ENCODE peak calls at places on chromosome 14, in nine cellular contexts. K is heart right ventricle, V is left ventricle myocardium inferior, M is glutamatergic neuron, I is epithelial cell of esophagus, Q is heart left ventricle, X is right lobe of liver, W is OCI-LY7, D is neural crest cell. A is an unnamed sample.

GRCh38 chr14:71290960-71291466 is 383.8 kb downstream of the PCNX1 start:
- DNase-seq in W (peak; percentile 11), M (no peak), X (no peak), V (no peak), D (no peak), Q (no peak), K (no peak), I (peak; percentile 95), A (no peak)

GRCh38 chr14:71682337-71682736 is 249.9 kb upstream of the RGS6 start:
- DNase-seq in V (no peak), I (no peak), D (no peak), M (no peak), X (no peak), W (no peak), K (no peak), Q (no peak), A (no peak)

GRCh38 chr14:77111021-77111420 is 13.0 kb downstream of the CIPC start:
- DNase-seq in V (no peak), Q (no peak), D (peak; percentile 36), M (no peak), X (no peak), I (peak; percentile 76), K (no peak), W (no peak), A (no peak)

GRCh38 chr14:87615822-87616679 is 376.9 kb downstream of the GALC start:
- DNase-seq in M (peak; percentile 75), W (peak; percentile 83), X (peak; percentile 26), V (peak; percentile 21), I (peak; percentile 73), D (peak; percentile 75), K (peak; percentile 44), Q (peak; percentile 32), A (no peak)

GRCh38 chr14:93103392-93104080 is 12.2 kb downstream of the ITPK1 start:
- DNase-seq in D (no peak), W (peak; percentile 71), I (no peak), V (no peak), M (no peak), X (peak; percentile 53), K (no peak), Q (peak; percentile 46), A (no peak)

GRCh38 chr14:50603565-50603964 is 43.6 kb downstream of the ATL1 start:
- DNase-seq in Q (no peak), K (no peak), W (no peak), I (no peak), X (no peak), V (no peak), M (no peak), D (no peak), A (no peak)

GRCh38 chr14:105064721-105065143 is 498 bp downstream of the GPR132 start:
- DNase-seq in I (no peak), K (peak; percentile 13), Q (no peak), W (no peak), V (no peak), D (no peak), M (no peak), X (peak; percentile 50), A (no peak)

GRCh38 chr14:100810861-100811461 is 15.0 kb upstream of the MEG3 start:
- DNase-seq in M (no peak), X (no peak), Q (no peak), I (peak; percentile 14), V (no peak), D (no peak), K (no peak), W (no peak), A (no peak)

GRCh38 chr14:30227436-30227835 is 299.8 kb upstream of the PRKD1 start:
- DNase-seq in V (peak; percentile 37), Q (no peak), D (no peak), M (no peak), I (no peak), K (no peak), X (no peak), W (no peak), A (no peak)

GRCh38 chr14:22381751-22382150 is 207.3 kb downstream of the DAD1 start:
- DNase-seq in I (no peak), M (no peak), X (no peak), Q (no peak), W (no peak), K (no peak), D (no peak), V (no peak), A (no peak)

GRCh38 chr14:20632448-20632830 is 9.1 kb downstream of the OR6S1 start:
- DNase-seq in Q (no peak), D (peak; percentile 18), V (no peak), X (no peak), M (peak; percentile 24), W (no peak), K (no peak), I (peak; percentile 27), A (no peak)

GRCh38 chr14:88852632-88853031 is 28.2 kb downstream of the TTC8 start:
- DNase-seq in X (no peak), I (no peak), K (no peak), V (no peak), Q (no peak), M (no peak), D (no peak), W (no peak), A (no peak)

GRCh38 chr14:22113401-22113800 is 439.8 kb upstream of the OR4E1 start:
- DNase-seq in W (no peak), V (no peak), I (no peak), K (no peak), X (no peak), M (no peak), D (no peak), Q (no peak), A (no peak)

GRCh38 chr14:63438065-63438757 is 105.0 kb downstream of the PPP2R5E start:
- DNase-seq in I (peak; percentile 94), W (peak; percentile 14), M (no peak), V (peak; percentile 38), X (peak; percentile 58), Q (peak; percentile 40), D (no peak), K (peak; percentile 68), A (no peak)

GRCh38 chr14:96585672-96586013 is 83.5 kb downstream of the PAPOLA start:
- DNase-seq in Q (no peak), X (no peak), K (no peak), D (no peak), M (no peak), V (no peak), W (no peak), I (no peak), A (no peak)

GRCh38 chr14:96584907-96585671 is 82.9 kb downstream of the PAPOLA start:
- DNase-seq in Q (no peak), W (no peak), M (no peak), K (no peak), D (no peak), V (no peak), I (no peak), X (no peak), A (no peak)

GRCh38 chr14:96584199-96584906 is 82.2 kb downstream of the PAPOLA start:
- DNase-seq in W (peak; percentile 52), X (peak; percentile 64), M (peak; percentile 84), I (peak; percentile 35), V (no peak), D (peak; percentile 66), Q (no peak), K (no peak), A (no peak)

GRCh38 chr14:96586921-96587822 is 85.0 kb downstream of the PAPOLA start:
- DNase-seq in D (no peak), V (no peak), M (no peak), K (no peak), W (no peak), X (no peak), Q (no peak), I (no peak), A (no peak)

DNA sequence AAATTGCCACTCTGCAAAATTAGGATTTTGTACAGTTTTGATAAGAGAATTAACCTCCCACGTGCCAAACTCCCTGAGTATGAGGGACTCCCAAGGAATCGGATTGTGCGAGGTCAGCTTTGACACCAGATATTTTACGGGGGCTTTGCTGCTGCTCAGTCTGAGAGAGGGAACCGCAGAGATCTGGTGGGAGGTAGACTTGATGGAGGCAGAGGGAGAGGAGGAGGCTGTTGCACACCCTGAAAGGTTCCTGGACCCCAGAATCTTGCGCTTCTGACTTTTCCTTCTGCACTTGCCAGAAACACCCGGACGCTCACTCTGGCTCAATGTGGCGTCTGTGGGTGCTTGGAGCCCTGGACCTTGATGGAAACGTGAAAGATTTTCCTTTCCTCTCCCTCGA is 83.9 kb downstream of the PAPOLA start:
- DNase-seq in K (no peak), D (no peak), X (no peak), W (no peak), Q (no peak), V (no peak), I (no peak), M (no peak), A (no peak)
- TF ChIP-seq CTCF in K (no peak), D (no peak), X (no peak), W (no peak), Q (no peak), V (no peak), I (no peak), M (no peak), A (no peak)

GRCh38 chr14:80781968-80782367 is 159.6 kb downstream of the CEP128 start:
- DNase-seq in V (no peak), I (peak; percentile 18), D (no peak), K (no peak), M (no peak), Q (no peak), X (no peak), W (no peak), A (no peak)

GRCh38 chr14:80787876-80788275 is 153.7 kb downstream of the CEP128 start:
- DNase-seq in W (no peak), Q (no peak), I (peak; percentile 63), K (no peak), M (no peak), D (no peak), V (no peak), X (no peak), A (no peak)

GRCh38 chr14:80784824-80785223 is 156.7 kb downstream of the CEP128 start:
- DNase-seq in V (no peak), W (no peak), Q (no peak), M (no peak), X (no peak), K (no peak), I (no peak), D (no peak), A (no peak)
- TF ChIP-seq CTCF in V (peak; percentile 14), W (no peak), Q (peak; percentile 45), M (no peak), X (no peak), K (no peak), I (no peak), D (no peak), A (peak; percentile 71)

GRCh38 chr14:43795600-43796228 is 711.4 kb downstream of the FSCB start:
- DNase-seq in V (no peak), W (no peak), K (no peak), X (no peak), I (peak; percentile 4), M (no peak), D (no peak), Q (no peak), A (no peak)
- TF ChIP-seq CTCF in V (no peak), W (peak; percentile 24), K (no peak), X (peak; percentile 64), I (peak; percentile 24), M (peak; percentile 33), D (peak; percentile 78), Q (no peak), A (peak; percentile 74)

DNA sequence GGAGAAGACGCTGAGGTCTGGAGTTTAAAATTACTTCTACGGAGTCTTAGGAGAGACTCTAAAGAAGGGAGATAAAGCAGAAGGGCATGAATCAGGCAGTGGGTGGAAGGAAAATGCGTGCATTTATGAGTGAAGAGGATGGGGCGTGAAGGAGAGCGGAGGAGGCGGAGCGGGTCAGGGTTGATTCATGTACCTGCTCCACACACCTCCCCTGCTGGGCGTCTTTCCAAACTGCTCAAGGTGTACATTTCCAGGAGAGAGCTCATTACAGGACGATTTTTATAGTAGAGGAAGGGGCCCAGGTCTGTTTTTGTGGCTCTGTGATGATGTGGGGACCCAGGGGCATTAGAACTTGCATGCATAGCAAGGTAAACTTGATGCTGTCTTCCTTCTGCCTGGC is 65.0 kb upstream of the ASPG start:
- DNase-seq in Q (no peak), V (no peak), K (no peak), M (no peak), W (no peak), X (no peak), D (no peak), I (no peak), A (no peak)
- TF ChIP-seq CTCF in Q (no peak), V (no peak), K (no peak), M (no peak), W (no peak), X (no peak), D (no peak), I (no peak), A (no peak)

A was measured in chondrocyte.